ENCODE peak calls at places on chromosomes 3 and 15, in five cellular contexts. K is LoVo, W is ureter, A is NCI-H524, D is fibroblast of the aortic adventitia. L is an unnamed sample.
A peak's percentile ranks its signal among the peaks of the same experiment; 100 is the strongest.

GRCh38 chr3:29637093-29637492 is 356.2 kb downstream of the RBMS3 start:
- DNase-seq in A (no peak), D (no peak), K (no peak), W (no peak), L (no peak)

GRCh38 chr3:121414924-121415323 is 130.9 kb downstream of the POLQ start:
- DNase-seq in A (no peak), D (peak; percentile 5), W (no peak), K (no peak), L (no peak)

GRCh38 chr3:23685484-23686258 is 120.1 kb upstream of the UBE2E1 start:
- DNase-seq in K (peak; percentile 96), W (peak; percentile 93), D (peak; percentile 100), A (peak; percentile 83), L (peak; percentile 98)

GRCh38 chr3:17290894-17291293 is 406.1 kb downstream of the PLCL2 start:
- DNase-seq in D (no peak), K (no peak), W (no peak), A (no peak), L (no peak)

GRCh38 chr3:31890742-31891469 is 90.2 kb downstream of the OSBPL10 start:
- DNase-seq in K (no peak), D (no peak), A (no peak), W (no peak), L (no peak)

GRCh38 chr15:76979331-76979925 is 15.5 kb upstream of the PSTPIP1 start:
- DNase-seq in W (no peak), K (no peak), A (no peak), D (no peak), L (no peak)

GRCh38 chr15:89672221-89673161 is 6.7 kb downstream of the PLIN1 start:
- DNase-seq in D (peak; percentile 88), A (no peak), W (peak; percentile 9), K (no peak), L (no peak)

GRCh38 chr15:97566957-97567356 is 393.5 kb upstream of the ARRDC4 start:
- DNase-seq in W (no peak), K (peak; percentile 16), D (no peak), A (no peak), L (no peak)

GRCh38 chr3:27311400-27311799 is 57.8 kb downstream of the NEK10 start:
- DNase-seq in K (peak; percentile 25), A (no peak), W (no peak), D (peak; percentile 73), L (peak; percentile 84)

GRCh38 chr3:121852256-121852655 is 17.2 kb downstream of the EAF2 start:
- DNase-seq in K (no peak), A (no peak), D (no peak), W (no peak), L (no peak)

GRCh38 chr3:150412599-150413069 is 4.5 kb downstream of the TSC22D2 start:
- DNase-seq in A (peak; percentile 60), K (no peak), D (peak; percentile 83), W (no peak), L (peak; percentile 35)

GRCh38 chr15:59298876-59299275 is 73.8 kb downstream of the MYO1E start:
- DNase-seq in A (no peak), D (no peak), W (no peak), K (no peak), L (no peak)

GRCh38 chr3:16290827-16291196 is 25.8 kb downstream of the OXNAD1 start:
- DNase-seq in K (no peak), W (no peak), A (no peak), D (no peak), L (no peak)

GRCh38 chr3:147521646-147522045 is 112.5 kb downstream of the ZIC1 start:
- DNase-seq in A (no peak), K (no peak), W (no peak), D (peak; percentile 63), L (peak; percentile 2)

GRCh38 chr15:39502616-39503195 is 78.2 kb upstream of the THBS1 start:
- DNase-seq in K (no peak), A (no peak), W (no peak), D (peak; percentile 80), L (no peak)

GRCh38 chr15:47135279-47135678 is 582.0 kb upstream of the SEMA6D start:
- DNase-seq in D (no peak), A (no peak), K (no peak), W (no peak), L (no peak)

GRCh38 chr3:13493867-13494441 is 13.8 kb downstream of the HDAC11 start:
- DNase-seq in A (no peak), W (no peak), K (no peak), D (no peak), L (no peak)

GRCh38 chr15:27492021-27492621 is 521.1 kb downstream of the GABRG3 start:
- DNase-seq in W (no peak), D (peak; percentile 4), K (no peak), A (no peak), L (no peak)

GRCh38 chr3:42608586-42608985 is 8.1 kb downstream of the NKTR start:
- DNase-seq in A (no peak), D (peak; percentile 47), K (no peak), W (no peak), L (no peak)

GRCh38 chr15:33045066-33045810 is 149.3 kb downstream of the FMN1 start:
- DNase-seq in W (no peak), K (no peak), A (peak; percentile 11), D (peak; percentile 36), L (no peak)

GRCh38 chr15:68553594-68553993 is 25.2 kb upstream of the CORO2B start:
- DNase-seq in W (no peak), D (no peak), K (no peak), A (no peak), L (no peak)

GRCh38 chr3:111690242-111690641 is 95.1 kb upstream of the ZBED2 start:
- DNase-seq in K (no peak), A (no peak), W (no peak), D (peak; percentile 50), L (peak; percentile 82)

GRCh38 chr3:23671901-23672589 is 133.7 kb upstream of the UBE2E1 start:
- DNase-seq in D (no peak), A (peak; percentile 24), W (no peak), K (peak; percentile 88), L (no peak)

GRCh38 chr3:109023656-109024254 is 70.1 kb upstream of the GUCA1C start:
- DNase-seq in D (peak; percentile 60), K (peak; percentile 61), W (no peak), A (peak; percentile 85), L (peak; percentile 32)

GRCh38 chr3:188365978-188366698 is 212.2 kb downstream of the LPP start:
- DNase-seq in D (peak; percentile 43), K (no peak), A (no peak), W (no peak), L (no peak)

GRCh38 chr3:71984843-71985594 is 200.1 kb upstream of the PROK2 start:
- DNase-seq in A (no peak), D (no peak), K (no peak), W (no peak), L (no peak)

GRCh38 chr3:192413461-192413860 is 313.9 kb downstream of the FGF12 start:
- DNase-seq in K (no peak), D (no peak), W (no peak), A (no peak), L (no peak)

GRCh38 chr3:110526732-110527727 is 544.6 kb upstream of the NECTIN3 start:
- DNase-seq in D (peak; percentile 93), W (no peak), A (no peak), K (peak; percentile 48), L (peak; percentile 95)

GRCh38 chr3:13939206-13939605 is 59.3 kb upstream of the WNT7A start:
- DNase-seq in D (no peak), K (no peak), A (no peak), W (no peak), L (no peak)

GRCh38 chr3:100234364-100234763 is 26.4 kb upstream of the TBC1D23 start:
- DNase-seq in A (no peak), K (no peak), W (no peak), D (no peak), L (no peak)

GRCh38 chr15:74306801-74307217 is 60.6 kb downstream of the CYP11A1 start:
- DNase-seq in D (no peak), W (no peak), K (peak; percentile 12), A (no peak), L (no peak)

GRCh38 chr3:155352900-155353490 is 59.5 kb upstream of the STRIT1 start:
- DNase-seq in A (peak; percentile 71), K (peak; percentile 47), W (no peak), D (peak; percentile 67), L (peak; percentile 57)

GRCh38 chr3:159761377-159761776 is 227.3 kb upstream of the IL12A start:
- DNase-seq in D (peak; percentile 60), K (no peak), W (no peak), A (no peak), L (peak; percentile 57)

GRCh38 chr15:29233566-29233965 is 36.1 kb downstream of the NSMCE3 start:
- DNase-seq in D (no peak), K (no peak), W (no peak), A (no peak), L (peak; percentile 69)

GRCh38 chr3:196360586-196360985 is 22.4 kb upstream of the TM4SF19 start:
- DNase-seq in K (no peak), D (peak; percentile 63), W (no peak), A (no peak), L (no peak)

GRCh38 chr3:133461291-133461690 is 61.4 kb downstream of the BFSP2 start:
- DNase-seq in D (no peak), K (peak; percentile 19), A (no peak), W (no peak), L (no peak)

GRCh38 chr3:25229584-25229983 is 198.5 kb upstream of the RARB start:
- DNase-seq in A (no peak), D (no peak), W (no peak), K (no peak), L (no peak)

GRCh38 chr3:187966141-187966540 is 187.8 kb upstream of the LPP start:
- DNase-seq in K (no peak), A (no peak), D (no peak), W (no peak), L (no peak)

L was measured in ACHN.